ENCODE peak calls at places on chromosomes 16 and 17, in seven cellular contexts. Q is RPMI8226; K is NCI-H510A treated with DMSO at 0.1 percent for 48 hours; B is stimulated activated CD8-positive, alpha-beta memory T cell treated with anti-CD3 and anti-CD28 coated beads, Interleukin-7, amount 100 ng/mL, for 1 hour; Z is cardiac septum; N is COR-L47; P is GM12891. R is an unnamed sample.

GRCh38 chr16:88524973-88525662 is 45.1 kb upstream of the ZC3H18 start:
- DNase-seq in Q (no peak), K (no peak), B (no peak), Z (no peak), N (no peak), P (no peak), R (no peak)

GRCh38 chr17:20852541-20853370 is 190.1 kb downstream of the USP22 start:
- DNase-seq in Q (peak), K (peak), B (no peak), Z (no peak), N (peak), P (no peak), R (no peak)

GRCh38 chr17:49588726-49589555 is 13.3 kb downstream of the NXPH3 start:
- DNase-seq in Q (no peak), K (no peak), B (no peak), Z (no peak), N (no peak), P (no peak), R (no peak)

GRCh38 chr17:64938925-64939474 is 19.7 kb upstream of the LRRC37A3 start:
- DNase-seq in Q (peak), K (peak), B (peak), Z (peak), N (no peak), P (peak), R (peak)

GRCh38 chr17:66964083-66964771 is at the start of gene CACNG4:
- DNase-seq in Q (peak), K (no peak), B (no peak), Z (no peak), N (peak), P (no peak), R (no peak)

GRCh38 chr17:78128616-78129384 is at the start of gene TMC6:
- DNase-seq in Q (peak), K (peak), B (no peak), Z (peak), N (peak), P (peak), R (peak)

GRCh38 chr16:46897471-46897870 is 13.3 kb downstream of the GPT2 start:
- DNase-seq in Q (no peak), K (no peak), B (no peak), Z (no peak), N (no peak), P (no peak), R (no peak)

GRCh38 chr17:32553168-32553567 is 66.4 kb downstream of the CDK5R1 start:
- DNase-seq in Q (no peak), K (peak), B (no peak), Z (no peak), N (no peak), P (no peak), R (no peak)

GRCh38 chr17:5035356-5035755 is at the start of gene SLC52A1:
- DNase-seq in Q (no peak), K (no peak), B (no peak), Z (no peak), N (no peak), P (no peak), R (peak)

R was measured in Karpas-422.